ENCODE peak calls at places on chromosome 21, in six cellular contexts. F is K562, X is GM23338, C is H1, J is HepG2, O is GM12878. V is an unnamed sample.

GRCh38 chr21:27365394-27365793 is 398.5 kb upstream of the ADAMTS5 start:
- DNase-seq in F (no peak), X (no peak), C (no peak), J (no peak), O (no peak), V (no peak)

GRCh38 chr21:46150491-46151121 is 4.8 kb downstream of the FTCD start:
- DNase-seq in F (no peak), X (no peak), C (no peak), J (no peak), O (no peak), V (peak)

GRCh38 chr21:38773108-38774061 is 32.3 kb upstream of the ETS2 start:
- DNase-seq in F (no peak), X (no peak), C (no peak), J (peak), O (no peak), V (no peak)

GRCh38 chr21:24938592-24938991 is 668.7 kb downstream of the MRPL39 start:
- DNase-seq in F (peak), X (no peak), C (no peak), J (no peak), O (no peak), V (no peak)

GRCh38 chr21:44736291-44737004 is 25.1 kb upstream of the TSPEAR start:
- DNase-seq in F (no peak), X (no peak), C (peak), J (peak), O (no peak), V (no peak)

GRCh38 chr21:33478858-33479678 is 706 bp downstream of the TMEM50B start:
- DNase-seq in F (peak), X (peak), C (peak), J (peak), O (no peak), V (peak)

GRCh38 chr21:43763901-43764523 is 12.1 kb downstream of the CSTB start:
- DNase-seq in F (no peak), X (no peak), C (no peak), J (no peak), O (no peak), V (no peak)

GRCh38 chr21:32814528-32814927 is 43.0 kb upstream of the PAXBP1 start:
- DNase-seq in F (no peak), X (no peak), C (no peak), J (no peak), O (no peak), V (no peak)

GRCh38 chr21:27246741-27247140 is 279.9 kb upstream of the ADAMTS5 start:
- DNase-seq in F (no peak), X (no peak), C (no peak), J (no peak), O (no peak), V (no peak)

GRCh38 chr21:33441489-33442477 is 38.0 kb downstream of the TMEM50B start:
- DNase-seq in F (no peak), X (no peak), C (no peak), J (no peak), O (peak), V (no peak)

GRCh38 chr21:44858291-44858690 is 15.2 kb downstream of the PTTG1IP start:
- DNase-seq in F (no peak), X (no peak), C (no peak), J (no peak), O (no peak), V (no peak)

GRCh38 chr21:43662286-43662685 is 2.9 kb downstream of the RRP1B start:
- DNase-seq in F (no peak), X (no peak), C (no peak), J (no peak), O (no peak), V (no peak)

GRCh38 chr21:27536319-27536718 is 569.4 kb upstream of the ADAMTS5 start:
- DNase-seq in F (no peak), X (no peak), C (no peak), J (no peak), O (no peak), V (no peak)

GRCh38 chr21:45021428-45022347 is 52.7 kb upstream of the ADARB1 start:
- DNase-seq in F (no peak), X (no peak), C (no peak), J (peak), O (no peak), V (no peak)

GRCh38 chr21:45532826-45533730 is 9.2 kb downstream of the SLC19A1 start:
- DNase-seq in F (no peak), X (no peak), C (peak), J (no peak), O (no peak), V (peak)

GRCh38 chr21:25080706-25081495 is 526.4 kb downstream of the MRPL39 start:
- DNase-seq in F (no peak), X (no peak), C (no peak), J (no peak), O (no peak), V (no peak)

GRCh38 chr21:17462276-17462981 is 50.4 kb upstream of the CXADR start:
- DNase-seq in F (no peak), X (no peak), C (no peak), J (peak), O (no peak), V (no peak)

GRCh38 chr21:33157303-33157702 is 72.4 kb upstream of the IFNAR2 start:
- DNase-seq in F (no peak), X (peak), C (no peak), J (no peak), O (no peak), V (no peak)

GRCh38 chr21:16533692-16534407 is 804.1 kb downstream of the USP25 start:
- DNase-seq in F (no peak), X (no peak), C (no peak), J (no peak), O (no peak), V (no peak)

GRCh38 chr21:44433791-44434567 is 21.3 kb upstream of the LRRC3 start:
- DNase-seq in F (no peak), X (no peak), C (peak), J (no peak), O (no peak), V (no peak)

GRCh38 chr21:39137248-39138186 is 45.7 kb downstream of the PSMG1 start:
- DNase-seq in F (peak), X (peak), C (peak), J (peak), O (no peak), V (peak)

GRCh38 chr21:33019885-33020557 is 5.7 kb upstream of the OLIG2 start:
- DNase-seq in F (no peak), X (peak), C (peak), J (no peak), O (no peak), V (peak)

GRCh38 chr21:45767071-45768006 is 123.8 kb downstream of the PCBP3 start:
- DNase-seq in F (no peak), X (no peak), C (no peak), J (no peak), O (no peak), V (no peak)

GRCh38 chr21:32604484-32604883 is 7.7 kb downstream of the CFAP298 start:
- DNase-seq in F (no peak), X (peak), C (peak), J (no peak), O (no peak), V (peak)

GRCh38 chr21:17231124-17231523 is 281.7 kb upstream of the CXADR start:
- DNase-seq in F (no peak), X (no peak), C (no peak), J (peak), O (no peak), V (no peak)

GRCh38 chr21:15729674-15730483 is at the start of gene USP25:
- DNase-seq in F (peak), X (peak), C (peak), J (peak), O (peak), V (peak)

GRCh38 chr21:44085491-44086321 is 21.5 kb upstream of the PWP2 start:
- DNase-seq in F (no peak), X (no peak), C (peak), J (no peak), O (no peak), V (no peak)

GRCh38 chr21:31132574-31133242 is 94.4 kb upstream of the KRTAP19-8 start:
- DNase-seq in F (no peak), X (no peak), C (no peak), J (no peak), O (peak), V (no peak)

GRCh38 chr21:45421071-45421845 is 16.3 kb downstream of the COL18A1 start:
- DNase-seq in F (no peak), X (no peak), C (no peak), J (no peak), O (no peak), V (no peak)

GRCh38 chr21:45859762-45860357 is 121.7 kb upstream of the COL6A1 start:
- DNase-seq in F (no peak), X (no peak), C (peak), J (no peak), O (no peak), V (no peak)

GRCh38 chr21:33232640-33233039 is 2.9 kb downstream of the IFNAR2 start:
- DNase-seq in F (peak), X (no peak), C (no peak), J (peak), O (no peak), V (no peak)

DNA sequence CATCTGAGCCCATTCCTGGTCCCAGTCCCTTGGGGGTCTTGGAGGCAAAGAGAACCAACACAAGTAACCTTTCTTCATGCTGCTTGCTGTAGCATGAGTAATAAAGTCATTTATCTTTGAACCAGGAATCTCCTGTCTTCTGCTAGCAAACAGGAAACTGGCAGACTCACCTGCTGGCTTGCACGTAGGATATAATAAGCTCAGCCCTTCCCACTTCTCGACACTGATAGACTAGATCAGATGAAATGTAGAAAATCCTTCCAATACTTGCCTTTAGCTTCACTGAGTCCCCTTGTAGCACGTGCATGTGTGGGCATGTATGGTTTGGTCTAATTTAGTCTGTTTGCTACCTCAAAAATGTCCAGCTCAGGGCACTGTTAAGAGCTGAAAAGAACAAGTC is 6.5 kb upstream of the TFF2 start:
- DNase-seq in F (no peak), X (no peak), C (no peak), J (no peak), O (no peak), V (no peak)
- TF ChIP-seq CREB1 in F (no peak), X (no peak), C (no peak), J (no peak), O (no peak), V (no peak)

DNA sequence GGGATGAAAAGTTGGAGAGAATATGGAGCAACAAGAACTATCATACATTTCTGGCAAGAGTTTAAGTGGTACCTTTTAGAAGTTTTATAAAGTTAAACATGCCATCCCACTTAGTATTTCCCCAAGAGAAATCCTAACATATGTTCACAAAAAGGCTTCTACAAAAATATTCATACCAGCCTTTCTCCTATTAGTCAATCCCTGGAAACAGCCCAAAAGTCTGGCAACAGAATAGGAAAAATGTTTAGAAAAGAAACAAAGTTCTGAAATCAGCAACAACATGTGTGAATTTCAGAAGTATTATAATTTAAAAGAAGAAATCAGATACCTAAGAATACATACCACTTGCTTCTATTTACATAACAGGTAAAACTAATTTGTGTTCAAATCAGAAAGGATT is 271.0 kb downstream of the DSCAM start:
- DNase-seq in F (no peak), X (no peak), C (no peak), J (no peak), O (no peak), V (no peak)
- TF ChIP-seq CREB1 in F (no peak), X (no peak), C (no peak), J (no peak), O (no peak), V (no peak)

GRCh38 chr21:26170471-26171309 is at the start of gene APP:
- DNase-seq in F (peak), X (peak), C (peak), J (peak), O (no peak), V (peak)

GRCh38 chr21:26171310-26172100 is 935 bp upstream of the APP start:
- DNase-seq in F (no peak), X (no peak), C (no peak), J (no peak), O (no peak), V (no peak)

GRCh38 chr21:26167593-26167992 is 3.0 kb downstream of the APP start:
- DNase-seq in F (no peak), X (peak), C (no peak), J (no peak), O (no peak), V (no peak)

GRCh38 chr21:26169061-26169610 is 1.4 kb downstream of the APP start:
- DNase-seq in F (no peak), X (peak), C (peak), J (peak), O (peak), V (no peak)

DNA sequence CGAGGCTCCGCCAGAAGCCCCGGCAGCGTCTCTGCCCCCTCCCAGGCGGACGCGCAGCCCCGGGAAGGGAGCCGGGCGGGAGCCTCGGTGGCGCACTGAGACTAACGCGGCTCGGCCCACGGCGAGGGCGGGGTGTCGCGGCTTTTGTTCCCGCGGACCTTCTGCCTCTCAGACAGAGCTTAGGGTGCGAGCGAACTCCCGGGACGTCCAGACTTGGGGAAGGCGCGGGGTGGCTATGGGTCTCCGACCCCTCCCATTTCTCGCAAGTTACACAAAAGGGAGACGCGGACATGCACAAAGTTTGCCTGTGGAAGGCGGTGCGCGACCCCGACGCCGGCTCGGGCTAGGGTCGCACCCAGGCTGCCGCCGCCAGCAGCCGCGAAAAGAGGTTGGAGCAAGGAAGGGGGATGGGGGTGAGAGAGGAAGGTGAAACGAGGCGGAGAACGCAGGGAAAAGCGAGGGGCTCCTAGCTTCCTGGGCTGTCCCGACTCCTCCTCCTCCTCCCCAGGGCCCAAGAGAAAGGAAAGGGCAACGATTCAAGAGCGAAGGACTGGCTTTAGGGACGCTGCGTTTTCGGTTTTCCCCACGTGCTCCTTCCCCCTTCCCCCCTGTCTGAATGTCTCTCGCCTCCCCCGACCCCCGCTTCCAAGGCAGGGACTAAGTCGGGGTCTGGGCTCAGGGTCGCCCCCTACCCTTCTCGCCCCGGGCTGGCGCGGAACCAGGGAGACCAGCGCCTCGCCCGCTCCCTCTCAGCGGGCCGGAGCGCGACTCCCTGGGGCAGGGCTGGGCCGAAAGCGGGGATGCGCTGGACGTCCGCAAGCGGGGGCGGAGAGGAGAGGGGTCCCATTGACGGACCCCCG is 729 bp downstream of the APP start:
- DNase-seq in F (peak), X (peak), C (peak), J (no peak), O (no peak), V (peak)
- TF ChIP-seq CREB1 in F (no peak), X (peak), C (no peak), J (no peak), O (no peak), V (no peak)

GRCh38 chr21:37700641-37701202 is 215.5 kb downstream of the KCNJ6 start:
- DNase-seq in F (peak), X (peak), C (peak), J (peak), O (peak), V (peak)
- TF ChIP-seq CREB1 in F (no peak), X (no peak), C (no peak), J (no peak), O (no peak), V (no peak)

V was measured in WTC11.